ENCODE peak calls at places on chromosomes 4 and X, in four cellular contexts. Z is H9, O is IMR-90, B is H1. K is an unnamed sample.

GRCh38 chr4:183722738-183723560 is 63.9 kb downstream of the TRAPPC11 start:
- DNase-seq in Z (peak), O (peak), B (peak), K (peak)

GRCh38 chr4:54289316-54289715 is 60.2 kb downstream of the PDGFRA start:
- DNase-seq in Z (no peak), O (no peak), B (no peak), K (no peak)

GRCh38 chr4:26891054-26891453 is 30.4 kb downstream of the STIM2 start:
- DNase-seq in Z (no peak), O (no peak), B (no peak), K (no peak)

GRCh38 chrX:4268676-4269075 is 555.2 kb upstream of the PRKX start:
- DNase-seq in Z (no peak), O (no peak), B (no peak), K (peak)

GRCh38 chr4:151569650-151570049 is 160.7 kb downstream of the FHIP1A start:
- DNase-seq in Z (no peak), O (no peak), B (no peak), K (peak)

GRCh38 chr4:2059034-2059725 is at the start of gene NAT8L:
- DNase-seq in Z (peak), O (no peak), B (no peak), K (peak)

GRCh38 chrX:71954458-71954857 is 43.8 kb downstream of the NHSL2 start:
- DNase-seq in Z (no peak), O (no peak), B (no peak), K (no peak)

GRCh38 chr4:47525154-47525819 is 40.2 kb downstream of the ATP10D start:
- DNase-seq in Z (no peak), O (peak), B (no peak), K (peak)

GRCh38 chrX:17679820-17680219 is 57.5 kb upstream of the SCML1 start:
- DNase-seq in Z (no peak), O (no peak), B (no peak), K (no peak)

GRCh38 chrX:69968956-69969355 is 80.8 kb downstream of the AWAT2 start:
- DNase-seq in Z (no peak), O (no peak), B (no peak), K (no peak)

GRCh38 chr4:137635596-137635995 is 103.3 kb upstream of the PCDH18 start:
- DNase-seq in Z (no peak), O (no peak), B (no peak), K (peak)

GRCh38 chrX:46044486-46044885 is 500.7 kb downstream of the ZNF674 start:
- DNase-seq in Z (no peak), O (no peak), B (no peak), K (no peak)

GRCh38 chr4:4608214-4608537 is 66.3 kb upstream of the STX18 start:
- DNase-seq in Z (no peak), O (no peak), B (no peak), K (no peak)

GRCh38 chrX:96924581-96924980 is 40.9 kb downstream of the RPA4 start:
- DNase-seq in Z (no peak), O (no peak), B (no peak), K (no peak)

GRCh38 chr4:26256016-26256415 is 64.8 kb upstream of the RBPJ start:
- DNase-seq in Z (no peak), O (peak), B (no peak), K (no peak)

GRCh38 chr4:25913056-25913850 is 767 bp upstream of the SMIM20 start:
- DNase-seq in Z (no peak), O (peak), B (no peak), K (peak)

GRCh38 chr4:121674191-121674590 is 22.6 kb downstream of the ANXA5 start:
- DNase-seq in Z (no peak), O (no peak), B (no peak), K (no peak)

GRCh38 chrX:2536974-2537373 is 36.2 kb upstream of the DHRSX start:
- DNase-seq in Z (no peak), O (no peak), B (no peak), K (no peak)

GRCh38 chrX:17655232-17656034 is 81.9 kb upstream of the SCML1 start:
- DNase-seq in Z (peak), O (peak), B (no peak), K (peak)

GRCh38 chr4:108849611-108850406 is 87.0 kb upstream of the ETNPPL start:
- DNase-seq in Z (no peak), O (peak), B (no peak), K (no peak)

GRCh38 chr4:138983690-138984089 is 31.9 kb upstream of the NOCT start:
- DNase-seq in Z (peak), O (no peak), B (no peak), K (no peak)
- H4K5ac ChIP-seq in Z (no peak), O (no peak), B (no peak), K (no peak)

GRCh38 chr4:96149911-96150310 is 310.0 kb downstream of the PDHA2 start:
- DNase-seq in Z (no peak), O (no peak), B (no peak), K (no peak)

GRCh38 chr4:96145671-96146070 is 305.8 kb downstream of the PDHA2 start:
- DNase-seq in Z (no peak), O (no peak), B (no peak), K (no peak)

GRCh38 chr4:96150501-96150900 is 310.6 kb downstream of the PDHA2 start:
- DNase-seq in Z (no peak), O (no peak), B (no peak), K (no peak)

DNA sequence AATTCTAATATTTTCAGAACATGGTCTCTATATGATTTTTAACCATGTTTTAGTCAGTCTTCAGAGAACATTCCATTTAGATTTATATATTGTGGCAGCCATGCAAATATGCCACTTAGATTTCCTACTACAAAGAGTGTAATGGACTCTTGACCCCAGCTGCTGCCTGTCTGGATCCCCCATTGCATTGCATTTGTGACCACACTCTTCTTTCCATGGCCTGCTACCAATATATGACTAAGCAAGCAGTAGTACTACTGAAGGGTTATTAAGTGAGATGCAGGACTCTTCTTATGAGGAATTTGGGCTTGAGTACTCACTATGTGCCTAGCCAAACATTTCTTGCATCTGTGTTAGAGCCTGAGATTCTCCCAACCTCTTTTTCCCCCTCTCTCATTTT is 306.8 kb downstream of the PDHA2 start:
- DNase-seq in Z (no peak), O (no peak), B (no peak), K (no peak)
- H4K8ac ChIP-seq in Z (no peak), O (no peak), B (no peak), K (no peak)

DNA sequence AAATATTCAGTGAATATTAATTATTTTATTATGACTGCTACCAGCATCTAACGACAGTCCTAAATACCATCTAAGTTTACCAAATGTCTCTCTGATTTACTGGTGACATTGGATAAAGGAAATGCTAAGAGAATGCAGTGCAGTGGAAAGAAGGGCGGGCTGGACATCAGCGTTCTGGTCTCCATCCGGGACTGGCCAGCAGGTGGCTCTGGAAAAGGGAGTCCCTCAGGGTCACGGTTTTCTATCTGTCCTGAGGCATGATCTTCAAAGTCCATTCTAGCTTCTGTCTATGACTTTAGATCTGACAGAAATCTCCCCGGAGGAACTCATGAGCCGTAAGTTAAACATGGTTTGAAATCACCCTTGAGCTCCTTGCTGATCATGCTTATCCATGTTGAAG is 3.3 kb downstream of the TRIM2 start:
- DNase-seq in Z (peak), O (peak), B (no peak), K (peak)
- H3K27ac ChIP-seq in Z (no peak), O (no peak), B (no peak), K (no peak)

DNA sequence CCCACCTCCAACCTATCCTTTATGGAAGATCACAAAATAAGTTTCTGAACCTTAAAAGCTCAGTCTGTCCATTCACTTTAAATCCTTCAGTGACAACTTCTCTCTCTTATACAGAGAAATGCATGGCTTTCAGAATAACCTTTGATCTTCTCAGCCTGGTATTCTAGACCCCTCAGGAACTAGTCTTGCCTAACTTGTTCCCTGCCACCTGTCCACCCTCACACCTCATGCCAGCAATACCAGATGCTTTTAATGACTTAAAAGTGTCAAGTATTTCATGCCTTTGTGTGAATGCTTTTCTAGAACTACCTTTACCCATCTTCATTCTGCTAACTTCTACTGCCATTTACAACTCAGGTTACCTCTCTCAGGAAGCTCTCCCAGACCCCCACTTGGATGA is 7.4 kb downstream of the EXOC1L start:
- DNase-seq in Z (no peak), O (no peak), B (no peak), K (no peak)
- H4K5ac ChIP-seq in Z (no peak), O (no peak), B (no peak), K (no peak)

GRCh38 chr4:128721896-128722295 is 87.6 kb upstream of the JADE1 start:
- DNase-seq in Z (no peak), O (no peak), B (no peak), K (peak)

GRCh38 chr4:128720270-128720669 is 89.2 kb upstream of the JADE1 start:
- DNase-seq in Z (no peak), O (no peak), B (no peak), K (no peak)

GRCh38 chr4:128728190-128728589 is 81.3 kb upstream of the JADE1 start:
- DNase-seq in Z (no peak), O (no peak), B (no peak), K (no peak)

GRCh38 chr4:128727658-128728057 is 81.8 kb upstream of the JADE1 start:
- DNase-seq in Z (no peak), O (no peak), B (no peak), K (no peak)

GRCh38 chr4:128725405-128725804 is 84.1 kb upstream of the JADE1 start:
- DNase-seq in Z (no peak), O (no peak), B (no peak), K (peak)
- H4K8ac ChIP-seq in Z (no peak), O (no peak), B (no peak), K (no peak)

DNA sequence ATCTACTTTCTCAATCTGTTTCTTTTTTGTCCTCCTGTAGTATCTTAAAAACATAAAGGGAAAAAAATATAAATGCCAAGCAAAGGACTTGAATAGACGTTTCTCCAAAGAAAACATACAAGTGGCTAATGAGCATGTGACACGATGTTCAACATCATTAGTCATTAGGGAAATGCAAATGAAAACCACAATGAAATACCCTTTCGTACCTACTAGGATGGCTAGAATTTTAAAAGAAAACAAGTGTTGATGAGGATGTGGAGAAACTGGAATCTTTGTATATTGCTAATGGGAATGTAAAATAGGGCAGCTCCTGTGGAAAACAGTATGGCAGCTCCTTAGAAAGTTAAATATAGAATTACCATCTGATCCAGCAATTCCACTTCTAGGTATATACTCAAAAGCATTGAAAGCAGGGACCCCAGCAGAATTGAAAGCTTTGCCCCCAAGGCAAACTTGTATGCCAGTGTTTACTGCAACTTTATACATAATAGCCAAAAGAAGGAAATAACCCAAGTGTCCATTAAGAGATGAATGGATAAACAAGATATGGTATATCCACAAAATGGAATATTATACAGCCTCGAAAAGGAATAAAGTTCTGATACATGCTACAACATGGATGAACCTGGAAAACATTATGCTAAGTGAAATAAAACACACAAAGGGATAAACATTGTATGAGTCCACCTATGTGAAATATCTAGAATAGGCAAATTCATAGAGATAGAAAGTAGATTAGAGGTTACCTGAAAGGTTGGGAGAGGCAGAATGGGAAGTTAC is 138.3 kb downstream of the SH3KBP1 start:
- DNase-seq in Z (no peak), O (no peak), B (no peak), K (no peak)
- H3K27ac ChIP-seq in Z (no peak), O (no peak), B (no peak), K (no peak)

GRCh38 chr4:17769406-17770174 is 11.8 kb downstream of the FAM184B start:
- DNase-seq in Z (no peak), O (no peak), B (no peak), K (no peak)

GRCh38 chr4:17765514-17766286 is 15.7 kb downstream of the FAM184B start:
- DNase-seq in Z (no peak), O (no peak), B (no peak), K (no peak)

GRCh38 chr4:17763352-17763890 is 18.0 kb downstream of the FAM184B start:
- DNase-seq in Z (no peak), O (no peak), B (no peak), K (no peak)

GRCh38 chr4:17763931-17764330 is 17.5 kb downstream of the FAM184B start:
- DNase-seq in Z (no peak), O (no peak), B (no peak), K (no peak)

GRCh38 chr4:17766826-17767458 is 14.5 kb downstream of the FAM184B start:
- DNase-seq in Z (no peak), O (no peak), B (no peak), K (no peak)
- H4K5ac ChIP-seq in Z (no peak), O (no peak), B (no peak), K (no peak)

GRCh38 chr4:337143-337931 is at the start of gene ZNF141:
- DNase-seq in Z (peak), O (peak), B (peak), K (peak)

GRCh38 chr4:336893-337142 is 796 bp upstream of the ZNF141 start:
- DNase-seq in Z (no peak), O (no peak), B (no peak), K (peak)

GRCh38 chr4:337932-338758 is 531 bp downstream of the ZNF141 start:
- DNase-seq in Z (no peak), O (peak), B (no peak), K (no peak)

GRCh38 chr4:335515-335914 is 2.1 kb upstream of the ZNF141 start:
- DNase-seq in Z (no peak), O (no peak), B (no peak), K (no peak)

GRCh38 chr4:336099-336892 is 1.3 kb upstream of the ZNF141 start:
- DNase-seq in Z (peak), O (no peak), B (no peak), K (peak)
- H4K8ac ChIP-seq in Z (no peak), O (peak), B (peak), K (no peak)

GRCh38 chr4:159983080-159983479 is 880.2 kb downstream of the RAPGEF2 start:
- DNase-seq in Z (no peak), O (no peak), B (no peak), K (no peak)

GRCh38 chr4:159977907-159978617 is 875.2 kb downstream of the RAPGEF2 start:
- DNase-seq in Z (no peak), O (no peak), B (no peak), K (no peak)

GRCh38 chr4:159979953-159980352 is 877.1 kb downstream of the RAPGEF2 start:
- DNase-seq in Z (no peak), O (no peak), B (no peak), K (no peak)

GRCh38 chr4:159981457-159981856 is 878.6 kb downstream of the RAPGEF2 start:
- DNase-seq in Z (no peak), O (no peak), B (no peak), K (no peak)

GRCh38 chr4:159979351-159979750 is 876.5 kb downstream of the RAPGEF2 start:
- DNase-seq in Z (no peak), O (no peak), B (no peak), K (no peak)
- H3K27ac ChIP-seq in Z (no peak), O (no peak), B (no peak), K (no peak)